ENCODE peak calls at places on chromosomes 13 and 19, in seven cellular contexts. Q is AG09309, C is ascending aorta, A is A673, K is Caco-2, D is heart right ventricle, N is right atrium auricular region. P is an unnamed sample.

GRCh38 chr19:55495646-55496349 is 7.6 kb downstream of the SSC5D start:
- DNase-seq in Q (no peak), C (no peak), A (no peak), K (peak; percentile 72), D (no peak), N (no peak), P (no peak)

GRCh38 chr19:54415208-54415900 is at the start of gene TTYH1:
- DNase-seq in Q (no peak), C (no peak), A (no peak), K (no peak), D (no peak), N (no peak), P (no peak)

GRCh38 chr13:37168922-37169321 is 63.5 kb upstream of the CSNK1A1L start:
- DNase-seq in Q (no peak), C (no peak), A (no peak), K (no peak), D (no peak), N (no peak), P (no peak)

GRCh38 chr13:34793301-34793700 is 148.8 kb upstream of the NBEA start:
- DNase-seq in Q (no peak), C (no peak), A (no peak), K (no peak), D (no peak), N (no peak), P (no peak)

GRCh38 chr13:99421758-99422555 is 79.3 kb upstream of the TM9SF2 start:
- DNase-seq in Q (no peak), C (peak; percentile 19), A (no peak), K (peak; percentile 16), D (no peak), N (no peak), P (no peak)

GRCh38 chr13:80342541-80343371 is 1.8 kb upstream of the SPRY2 start:
- DNase-seq in Q (no peak), C (peak; percentile 92), A (peak; percentile 81), K (peak; percentile 82), D (peak; percentile 86), N (peak; percentile 90), P (peak; percentile 52)

GRCh38 chr19:54458648-54459281 is 4.8 kb downstream of the LENG9 start:
- DNase-seq in Q (no peak), C (peak; percentile 60), A (no peak), K (no peak), D (no peak), N (no peak), P (no peak)

GRCh38 chr13:45409993-45410392 is 8.2 kb downstream of the SLC25A30 start:
- DNase-seq in Q (no peak), C (peak; percentile 44), A (no peak), K (no peak), D (no peak), N (no peak), P (no peak)

GRCh38 chr13:110496281-110496680 is 65.2 kb downstream of the RAB20 start:
- DNase-seq in Q (no peak), C (no peak), A (no peak), K (no peak), D (no peak), N (no peak), P (no peak)

GRCh38 chr19:15154002-15154612 is 46.7 kb downstream of the NOTCH3 start:
- DNase-seq in Q (no peak), C (no peak), A (peak; percentile 73), K (peak; percentile 44), D (no peak), N (no peak), P (no peak)

GRCh38 chr13:80245162-80245733 is 95.7 kb downstream of the SPRY2 start:
- DNase-seq in Q (no peak), C (no peak), A (peak; percentile 89), K (no peak), D (no peak), N (no peak), P (no peak)

GRCh38 chr13:73040968-73041580 is 17.7 kb upstream of the KLF5 start:
- DNase-seq in Q (no peak), C (no peak), A (no peak), K (peak; percentile 92), D (no peak), N (no peak), P (no peak)

GRCh38 chr19:33297401-33298145 is 4.8 kb downstream of the CEBPA start:
- DNase-seq in Q (no peak), C (no peak), A (no peak), K (no peak), D (no peak), N (no peak), P (no peak)

GRCh38 chr13:49584771-49585182 is 581 bp downstream of the RCBTB1 start:
- DNase-seq in Q (no peak), C (no peak), A (no peak), K (no peak), D (no peak), N (no peak), P (no peak)

GRCh38 chr19:56692496-56692895 is 20.9 kb upstream of the ZNF835 start:
- DNase-seq in Q (no peak), C (no peak), A (peak; percentile 37), K (no peak), D (no peak), N (no peak), P (no peak)

GRCh38 chr13:64397699-64398098 is 2832.4 kb downstream of the PCDH9 start:
- DNase-seq in Q (no peak), C (no peak), A (peak; percentile 56), K (no peak), D (no peak), N (no peak), P (no peak)

GRCh38 chr13:105778196-105778595 is 757.3 kb downstream of the EFNB2 start:
- DNase-seq in Q (no peak), C (no peak), A (no peak), K (no peak), D (no peak), N (no peak), P (no peak)

GRCh38 chr13:40993119-40993518 is 26.0 kb downstream of the ELF1 start:
- DNase-seq in Q (no peak), C (no peak), A (no peak), K (no peak), D (no peak), N (no peak), P (no peak)

GRCh38 chr19:17136617-17137016 is 61.0 kb downstream of the MYO9B start:
- DNase-seq in Q (no peak), C (no peak), A (no peak), K (no peak), D (no peak), N (no peak), P (no peak)

GRCh38 chr19:35756373-35757230 is at the start of gene HSPB6:
- DNase-seq in Q (no peak), C (peak; percentile 89), A (no peak), K (no peak), D (peak; percentile 76), N (peak; percentile 86), P (no peak)

GRCh38 chr19:15640904-15641597 is 354 bp downstream of the CYP4F3 start:
- DNase-seq in Q (no peak), C (no peak), A (no peak), K (no peak), D (no peak), N (no peak), P (no peak)

GRCh38 chr19:17522988-17523872 is 11.8 kb downstream of the PGLS start:
- DNase-seq in Q (no peak), C (peak; percentile 72), A (no peak), K (no peak), D (peak; percentile 50), N (no peak), P (no peak)

GRCh38 chr13:52070929-52071523 is 46.5 kb downstream of the UTP14C start:
- DNase-seq in Q (peak; percentile 11), C (no peak), A (peak; percentile 25), K (no peak), D (no peak), N (no peak), P (no peak)
- TF ChIP-seq CTCF in Q (peak; percentile 35), C (no peak), A (no peak), K (no peak), D (peak; percentile 29), N (peak; percentile 11), P (no peak)

DNA sequence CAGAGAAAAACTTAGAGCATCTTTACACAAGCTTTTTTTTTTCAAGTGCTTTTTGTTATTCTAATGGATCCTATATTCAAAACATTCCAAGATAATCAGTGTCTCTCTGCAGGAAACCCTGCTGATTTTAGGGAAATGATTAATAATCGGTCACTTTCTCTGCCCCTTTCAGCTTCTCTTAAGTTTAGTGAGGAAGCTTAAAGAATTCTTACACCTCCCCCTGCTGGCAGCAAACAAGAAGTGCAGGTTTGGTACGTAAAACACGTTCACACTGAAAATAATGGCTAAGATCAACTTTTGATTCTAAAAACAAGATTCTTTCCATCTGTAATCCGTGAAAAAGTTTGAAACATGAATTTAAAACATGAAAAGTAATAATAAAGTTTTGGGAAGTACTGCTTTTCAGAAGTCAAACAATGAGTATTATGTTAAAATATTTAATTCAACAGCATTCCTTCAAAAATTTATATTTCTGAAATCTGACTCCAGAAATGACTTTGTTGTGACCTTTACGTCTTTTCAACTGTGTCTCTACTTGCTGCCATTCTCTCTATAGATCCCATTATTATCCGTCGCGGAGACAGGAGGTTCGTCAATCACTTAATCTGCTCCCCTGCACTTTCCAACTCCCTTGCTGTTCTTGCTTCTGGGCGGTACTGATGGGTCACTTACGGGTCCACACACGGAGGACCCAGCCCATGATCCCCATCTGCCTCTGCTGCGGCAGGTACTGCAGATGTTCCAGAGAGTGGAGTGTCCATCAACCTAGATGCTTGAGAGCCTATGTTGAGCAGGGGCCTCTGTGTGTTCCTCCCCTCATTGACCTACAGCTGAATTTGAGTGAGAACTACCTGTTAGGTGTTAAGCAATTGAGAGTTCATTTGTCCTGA is 203.1 kb upstream of the EDNRB start:
- DNase-seq in Q (peak; percentile 14), C (no peak), A (peak; percentile 84), K (peak; percentile 42), D (peak; percentile 45), N (peak; percentile 65), P (no peak)
- TF ChIP-seq CTCF in Q (peak; percentile 78), C (peak; percentile 71), A (peak; percentile 91), K (peak; percentile 83), D (peak; percentile 92), N (peak; percentile 90), P (peak; percentile 55)

GRCh38 chr19:42601811-42602443 is 7.2 kb upstream of the CEACAM8 start:
- DNase-seq in Q (no peak), C (no peak), A (peak; percentile 34), K (peak; percentile 56), D (peak; percentile 36), N (no peak), P (no peak)

GRCh38 chr19:42606660-42607351 is 12.1 kb upstream of the CEACAM8 start:
- DNase-seq in Q (no peak), C (no peak), A (peak; percentile 72), K (peak; percentile 75), D (no peak), N (no peak), P (no peak)
- TF ChIP-seq CTCF in Q (peak; percentile 71), C (no peak), A (peak; percentile 97), K (peak; percentile 79), D (peak; percentile 55), N (peak; percentile 54), P (no peak)

DNA sequence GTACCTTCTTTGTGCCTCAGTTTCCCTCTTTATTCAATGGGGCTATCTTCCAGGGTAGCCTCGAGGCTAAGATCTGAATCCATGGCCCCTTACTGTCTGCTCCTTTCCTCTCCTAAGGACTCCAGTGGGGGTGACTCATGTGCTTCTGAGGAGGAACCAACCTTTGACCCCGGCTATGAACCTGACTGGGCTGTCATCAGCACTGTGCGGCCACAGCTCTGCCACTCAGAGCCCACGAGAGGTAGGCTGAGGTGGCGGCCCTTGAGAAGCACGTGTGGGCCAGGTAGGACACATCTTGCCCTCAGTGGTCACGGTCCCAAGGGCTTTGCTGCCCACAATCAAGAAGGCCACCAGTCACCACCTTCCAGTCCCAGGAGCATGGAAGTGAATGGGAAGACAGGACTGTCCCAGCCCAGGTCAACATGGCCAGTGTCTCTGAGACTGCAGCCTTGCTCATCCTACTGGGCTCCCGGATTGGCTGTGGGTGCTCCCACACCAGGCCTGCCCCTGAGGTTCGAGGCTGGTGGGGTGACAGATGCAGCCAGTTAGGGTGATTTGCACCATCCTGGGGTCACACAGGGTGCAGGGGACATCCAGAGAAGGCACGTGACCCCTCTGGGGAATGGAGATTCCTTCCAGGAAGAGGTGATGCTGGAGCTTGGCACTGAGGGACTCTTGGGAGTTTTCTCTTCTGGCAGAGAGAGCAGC is 2.8 kb downstream of the TBC1D17 start:
- DNase-seq in Q (no peak), C (no peak), A (no peak), K (peak; percentile 35), D (no peak), N (no peak), P (no peak)
- TF ChIP-seq CTCF in Q (no peak), C (no peak), A (no peak), K (no peak), D (no peak), N (no peak), P (no peak)